ENCODE peak calls at places on chromosome X, in seven cellular contexts. Q, M, D, O, P, I and S are unnamed samples.

GRCh38 chrX:46694549-46694948 is 64.4 kb downstream of the SLC9A7 start:
- DNase-seq in Q (no peak), M (no peak), D (no peak), O (no peak), P (no peak), I (no peak), S (no peak)

GRCh38 chrX:69182818-69183375 is 17.6 kb upstream of the PJA1 start:
- DNase-seq in Q (peak), M (no peak), D (no peak), O (no peak), P (peak), I (no peak), S (no peak)

GRCh38 chrX:40514376-40514775 is 66.4 kb upstream of the ATP6AP2 start:
- DNase-seq in Q (peak), M (no peak), D (no peak), O (no peak), P (no peak), I (no peak), S (no peak)

GRCh38 chrX:16934212-16934611 is 12.2 kb upstream of the REPS2 start:
- DNase-seq in Q (no peak), M (no peak), D (no peak), O (no peak), P (no peak), I (no peak), S (no peak)

GRCh38 chrX:9466115-9466495 is 1.2 kb downstream of the TBL1X start:
- DNase-seq in Q (peak), M (no peak), D (no peak), O (no peak), P (peak), I (no peak), S (peak)

GRCh38 chrX:19698125-19698524 is 182.8 kb upstream of the MAP3K15 start:
- DNase-seq in Q (peak), M (no peak), D (no peak), O (no peak), P (no peak), I (no peak), S (no peak)

GRCh38 chrX:55149242-55149641 is 60.4 kb downstream of the PAGE2 start:
- DNase-seq in Q (no peak), M (no peak), D (no peak), O (no peak), P (no peak), I (no peak), S (no peak)

GRCh38 chrX:19541196-19541595 is 25.9 kb upstream of the MAP3K15 start:
- DNase-seq in Q (no peak), M (no peak), D (no peak), O (no peak), P (no peak), I (no peak), S (no peak)

GRCh38 chrX:75156537-75156945 is 458 bp upstream of the ABCB7 start:
- DNase-seq in Q (peak), M (no peak), D (no peak), O (no peak), P (no peak), I (no peak), S (peak)

GRCh38 chrX:155216940-155217450 is 735 bp downstream of the VBP1 start:
- DNase-seq in Q (peak), M (no peak), D (no peak), O (no peak), P (no peak), I (no peak), S (peak)

GRCh38 chrX:24463077-24463476 is 2.0 kb upstream of the PDK3 start:
- DNase-seq in Q (no peak), M (no peak), D (no peak), O (no peak), P (no peak), I (no peak), S (no peak)

GRCh38 chrX:71128915-71129765 is 10.7 kb downstream of the MED12 start:
- DNase-seq in Q (no peak), M (no peak), D (peak), O (peak), P (no peak), I (peak), S (no peak)

GRCh38 chrX:106897259-106897658 is 5.9 kb downstream of the RIPPLY1 start:
- DNase-seq in Q (peak), M (no peak), D (no peak), O (no peak), P (no peak), I (no peak), S (no peak)

GRCh38 chrX:23888887-23889501 is 18.7 kb downstream of the APOO start:
- DNase-seq in Q (peak), M (no peak), D (no peak), O (no peak), P (no peak), I (no peak), S (no peak)

GRCh38 chrX:45889471-45889870 is 655.8 kb downstream of the ZNF674 start:
- DNase-seq in Q (peak), M (no peak), D (no peak), O (no peak), P (no peak), I (no peak), S (no peak)

GRCh38 chrX:39772057-39772832 is 325.5 kb downstream of the BCOR start:
- DNase-seq in Q (peak), M (peak), D (peak), O (no peak), P (no peak), I (no peak), S (no peak)

GRCh38 chrX:39445336-39445735 is 644.1 kb downstream of the MID1IP1 start:
- DNase-seq in Q (no peak), M (peak), D (peak), O (no peak), P (no peak), I (no peak), S (no peak)